ENCODE peak calls at places on chromosomes 7 and 10, in nine cellular contexts. L, N, C, E, P, X, M, B and S are unnamed samples.

GRCh38 chr7:114343949-114344708 is 70.5 kb upstream of the FOXP2 start:
- DNase-seq in L (no peak), N (no peak), C (no peak), E (no peak), P (no peak), X (no peak), M (no peak), B (no peak), S (peak)

GRCh38 chr10:70266701-70267100 is 17.1 kb downstream of the NPFFR1 start:
- DNase-seq in L (no peak), N (peak), C (no peak), E (no peak), P (no peak), X (no peak), M (no peak), B (no peak), S (no peak)

GRCh38 chr10:117370205-117370604 is 5.0 kb downstream of the PDZD8 start:
- DNase-seq in L (no peak), N (peak), C (no peak), E (peak), P (no peak), X (no peak), M (no peak), B (no peak), S (no peak)

GRCh38 chr7:54090652-54091213 is 451.4 kb upstream of the VSTM2A start:
- DNase-seq in L (no peak), N (no peak), C (peak), E (no peak), P (no peak), X (no peak), M (no peak), B (no peak), S (no peak)

GRCh38 chr10:132415956-132416355 is 19.0 kb downstream of the PWWP2B start:
- DNase-seq in L (no peak), N (no peak), C (no peak), E (no peak), P (no peak), X (no peak), M (no peak), B (no peak), S (no peak)

GRCh38 chr10:124547651-124548168 is 86.1 kb downstream of the LHPP start:
- DNase-seq in L (no peak), N (no peak), C (no peak), E (no peak), P (no peak), X (no peak), M (no peak), B (no peak), S (no peak)

GRCh38 chr10:62502995-62503613 is 128.9 kb downstream of the ZNF365 start:
- DNase-seq in L (no peak), N (peak), C (no peak), E (no peak), P (no peak), X (no peak), M (no peak), B (no peak), S (no peak)

GRCh38 chr10:72754275-72755032 is 62.5 kb downstream of the MCU start:
- DNase-seq in L (no peak), N (no peak), C (no peak), E (no peak), P (no peak), X (no peak), M (no peak), B (no peak), S (no peak)

GRCh38 chr10:24899571-24899970 is 52.8 kb downstream of the PRTFDC1 start:
- DNase-seq in L (no peak), N (no peak), C (no peak), E (no peak), P (no peak), X (no peak), M (no peak), B (no peak), S (no peak)

GRCh38 chr7:28813238-28813962 is 144.7 kb downstream of the TRIL start:
- DNase-seq in L (no peak), N (no peak), C (no peak), E (no peak), P (peak), X (no peak), M (no peak), B (no peak), S (peak)

GRCh38 chr7:131000873-131001272 is 266.9 kb upstream of the KLF14 start:
- DNase-seq in L (no peak), N (no peak), C (no peak), E (no peak), P (no peak), X (no peak), M (no peak), B (no peak), S (no peak)

GRCh38 chr7:136009488-136010079 is 32.4 kb upstream of the MTPN start:
- DNase-seq in L (no peak), N (peak), C (peak), E (peak), P (peak), X (no peak), M (peak), B (peak), S (peak)

GRCh38 chr10:129936266-129936922 is 27.7 kb downstream of the EBF3 start:
- DNase-seq in L (no peak), N (no peak), C (no peak), E (no peak), P (no peak), X (no peak), M (no peak), B (no peak), S (no peak)

GRCh38 chr7:84009051-84009450 is 185.5 kb downstream of the SEMA3A start:
- DNase-seq in L (no peak), N (peak), C (no peak), E (no peak), P (no peak), X (no peak), M (no peak), B (no peak), S (no peak)

GRCh38 chr10:14063531-14064317 is 267.0 kb downstream of the FRMD4A start:
- DNase-seq in L (no peak), N (peak), C (no peak), E (no peak), P (no peak), X (no peak), M (no peak), B (peak), S (no peak)

GRCh38 chr7:36863901-36864701 is 139.8 kb upstream of the AOAH start:
- DNase-seq in L (no peak), N (no peak), C (no peak), E (no peak), P (no peak), X (no peak), M (no peak), B (no peak), S (peak)

GRCh38 chr7:22488643-22489462 is 11.1 kb downstream of the STEAP1B start:
- DNase-seq in L (peak), N (peak), C (peak), E (peak), P (peak), X (peak), M (peak), B (peak), S (peak)

GRCh38 chr10:50988792-50989191 is 85.5 kb upstream of the PRKG1 start:
- DNase-seq in L (no peak), N (peak), C (peak), E (peak), P (no peak), X (no peak), M (no peak), B (no peak), S (peak)

GRCh38 chr7:131109757-131110293 is 217.9 kb upstream of the MKLN1 start:
- DNase-seq in L (peak), N (peak), C (peak), E (peak), P (peak), X (peak), M (peak), B (peak), S (peak)

GRCh38 chr10:69337312-69338132 is 59.2 kb downstream of the HK1 start:
- DNase-seq in L (no peak), N (peak), C (no peak), E (no peak), P (peak), X (no peak), M (no peak), B (peak), S (peak)

GRCh38 chr7:84548366-84549085 is 353.9 kb upstream of the SEMA3A start:
- DNase-seq in L (no peak), N (peak), C (peak), E (no peak), P (no peak), X (no peak), M (no peak), B (peak), S (no peak)